ENCODE peak calls at places on chromosome 17, in nine cellular contexts. G is activated gamma-delta T cell treated with anti-CD3 and anti-CD28 coated beads, Interleukin-2, amount 50 U/mL, for 16 hours; P is cardiac muscle cell; I is bronchial epithelial cell; V is T47D; N is fibroblast of lung; K is NCI-H460; Y is foreskin keratinocyte; H is T-helper 2 cell. L is an unnamed sample.

GRCh38 chr17:6233339-6233738 is 163.2 kb downstream of the WSCD1 start:
- DNase-seq in G (no peak), P (no peak), I (no peak), V (no peak), N (no peak), K (no peak), Y (no peak), H (no peak), L (no peak)

GRCh38 chr17:19381741-19382444 is 3.6 kb downstream of the MAPK7 start:
- DNase-seq in G (no peak), P (no peak), I (no peak), V (no peak), N (no peak), K (no peak), Y (no peak), H (no peak), L (no peak)

GRCh38 chr17:50177983-50178834 is 12.4 kb downstream of the SGCA start:
- DNase-seq in G (peak), P (peak), I (peak), V (peak), N (peak), K (peak), Y (peak), H (peak), L (peak)

GRCh38 chr17:74045608-74046007 is 157.9 kb upstream of the RPL38 start:
- DNase-seq in G (no peak), P (no peak), I (no peak), V (peak), N (no peak), K (no peak), Y (no peak), H (no peak), L (no peak)

GRCh38 chr17:30321314-30321713 is 12.5 kb downstream of the TMIGD1 start:
- DNase-seq in G (no peak), P (no peak), I (peak), V (no peak), N (no peak), K (no peak), Y (no peak), H (no peak), L (no peak)

GRCh38 chr17:74274060-74274702 is at the start of gene DNAI2:
- DNase-seq in G (no peak), P (peak), I (no peak), V (no peak), N (no peak), K (no peak), Y (no peak), H (peak), L (peak)

GRCh38 chr17:42767512-42767911 is 5.7 kb upstream of the VPS25 start:
- DNase-seq in G (no peak), P (no peak), I (no peak), V (no peak), N (no peak), K (no peak), Y (no peak), H (no peak), L (no peak)

GRCh38 chr17:37759014-37759637 is 14.3 kb upstream of the HNF1B start:
- DNase-seq in G (no peak), P (no peak), I (no peak), V (no peak), N (no peak), K (no peak), Y (no peak), H (no peak), L (no peak)

GRCh38 chr17:31144427-31144826 is 49.6 kb downstream of the NF1 start:
- DNase-seq in G (no peak), P (no peak), I (no peak), V (no peak), N (no peak), K (no peak), Y (no peak), H (no peak), L (no peak)

GRCh38 chr17:67422887-67423286 is 45.8 kb downstream of the PITPNC1 start:
- DNase-seq in G (no peak), P (no peak), I (no peak), V (no peak), N (no peak), K (no peak), Y (peak), H (no peak), L (no peak)

L was measured in CD8-positive, alpha-beta T cell.